ENCODE peak calls at places on chromosomes 1 and 21, in ten cellular contexts. D, Q, V, X, U, B, Z, J, H and G are unnamed samples. For H3K36me3, the result is how much of the 10 kb centered on the place peaks cover.

GRCh38 chr21:39445339-39446269 is at the start of gene LCA5L:
- DNase-seq in Q (peak), Z (peak), D (peak), J (peak), B (peak), X (peak), U (peak), V (peak), H (peak), G (peak)

GRCh38 chr1:205658943-205659581 is 21.2 kb downstream of the SLC45A3 start:
- DNase-seq in X (peak), H (peak), J (peak), B (peak), Z (peak), Q (peak), V (peak), U (peak), D (peak), G (peak)

GRCh38 chr1:39076127-39076798 is 50.1 kb downstream of the NDUFS5 start:
- DNase-seq in B (peak), J (peak), D (peak), Z (peak), V (peak), Q (peak), U (peak), H (no peak), X (peak), G (no peak)

GRCh38 chr1:114342376-114342775 is 168.6 kb downstream of the TRIM33 start:
- DNase-seq in X (no peak), D (no peak), B (no peak), Q (peak), V (no peak), Z (no peak), J (no peak), U (no peak), H (peak), G (no peak)

GRCh38 chr1:7869136-7869905 is 16.5 kb upstream of the UTS2 start:
- DNase-seq in D (peak), U (no peak), Z (no peak), V (no peak), B (no peak), J (no peak), X (no peak), H (no peak), Q (peak), G (no peak)

GRCh38 chr1:44698138-44698537 is 23.6 kb downstream of the ARMH1 start:
- DNase-seq in B (no peak), V (no peak), Q (peak), J (no peak), H (no peak), U (no peak), Z (no peak), X (no peak), D (no peak), G (peak)

GRCh38 chr1:117793396-117793795 is 136.0 kb downstream of the GDAP2 start:
- DNase-seq in U (no peak), V (no peak), H (no peak), Q (no peak), J (no peak), B (no peak), D (no peak), X (no peak), Z (no peak), G (no peak)

GRCh38 chr21:23452384-23453083 is 2154.7 kb downstream of the MRPL39 start:
- DNase-seq in J (no peak), U (no peak), X (no peak), Z (no peak), D (no peak), V (no peak), B (no peak), H (no peak), Q (peak), G (no peak)

GRCh38 chr1:25799758-25800537 is at the start of gene SELENON:
- DNase-seq in J (peak), V (peak), B (peak), Z (peak), H (peak), U (no peak), Q (peak), X (peak), D (peak), G (peak)

GRCh38 chr1:154749078-154749760 is 120.9 kb downstream of the KCNN3 start:
- DNase-seq in H (no peak), Q (peak), U (peak), X (no peak), V (no peak), J (peak), D (peak), B (no peak), Z (no peak), G (peak)

GRCh38 chr1:115429884-115430283 is 91.8 kb upstream of the NGF start:
- DNase-seq in U (peak), Q (peak), X (no peak), V (no peak), H (no peak), Z (no peak), D (peak), J (no peak), B (no peak), G (no peak)

GRCh38 chr21:15928196-15928595 is 198.4 kb downstream of the USP25 start:
- DNase-seq in Z (no peak), B (no peak), U (no peak), V (no peak), Q (no peak), H (no peak), J (no peak), X (no peak), D (no peak), G (no peak)

GRCh38 chr21:41045534-41046268 is 122.3 kb upstream of the BACE2 start:
- DNase-seq in U (peak), Q (peak), Z (no peak), H (no peak), V (no peak), B (no peak), D (no peak), X (no peak), J (no peak), G (no peak)

GRCh38 chr1:5099558-5099957 is 445.1 kb downstream of the AJAP1 start:
- DNase-seq in U (peak), D (no peak), H (no peak), Z (no peak), B (no peak), J (no peak), V (no peak), Q (no peak), X (no peak), G (peak)

GRCh38 chr1:39103321-39104157 is 77.4 kb downstream of the NDUFS5 start:
- DNase-seq in V (no peak), Z (no peak), U (peak), J (peak), X (no peak), B (no peak), Q (peak), H (no peak), D (peak), G (no peak)

GRCh38 chr1:152022521-152022920 is 14.3 kb downstream of the S100A11 start:
- DNase-seq in D (no peak), V (no peak), U (no peak), X (no peak), Q (no peak), H (no peak), J (no peak), Z (no peak), B (no peak), G (no peak)

GRCh38 chr1:207818971-207819451 is 67.2 kb downstream of the CD46 start:
- DNase-seq in X (peak), V (peak), D (peak), B (no peak), H (no peak), Z (no peak), Q (peak), J (no peak), U (no peak), G (no peak)

GRCh38 chr1:20371411-20371810 is 80.7 kb downstream of the VWA5B1 start:
- DNase-seq in Q (peak), H (no peak), X (no peak), U (no peak), B (no peak), Z (no peak), J (peak), D (peak), V (peak), G (no peak)

GRCh38 chr1:235632538-235633219 is 16.9 kb downstream of the GNG4 start:
- DNase-seq in Q (peak), H (no peak), U (peak), D (peak), V (peak), X (no peak), Z (no peak), J (peak), B (no peak), G (no peak)

GRCh38 chr1:68116643-68117235 is 66.3 kb upstream of the DIRAS3 start:
- DNase-seq in Q (peak), Z (no peak), B (no peak), H (peak), X (no peak), V (no peak), U (peak), D (peak), J (peak), G (peak)

GRCh38 chr21:18801468-18801867 is 397.9 kb upstream of the TMPRSS15 start:
- DNase-seq in Q (peak), Z (no peak), U (peak), J (peak), X (no peak), D (no peak), V (no peak), B (no peak), H (no peak), G (no peak)

GRCh38 chr1:109312246-109312645 is 5.4 kb upstream of the MYBPHL start:
- DNase-seq in D (no peak), J (no peak), X (no peak), H (no peak), V (no peak), U (no peak), B (no peak), Q (no peak), Z (no peak), G (no peak)

GRCh38 chr1:109319114-109319513 is 12.3 kb upstream of the MYBPHL start:
- DNase-seq in D (no peak), J (no peak), V (no peak), H (no peak), U (no peak), X (no peak), Z (no peak), Q (no peak), B (no peak), G (no peak)

GRCh38 chr1:109312978-109313775 is 6.4 kb upstream of the MYBPHL start:
- DNase-seq in Z (no peak), X (peak), V (peak), D (no peak), H (no peak), U (no peak), Q (no peak), J (peak), B (no peak), G (no peak)

GRCh38 chr1:109315288-109315687 is 8.5 kb upstream of the MYBPHL start:
- DNase-seq in H (no peak), Q (no peak), U (no peak), V (no peak), Z (no peak), X (no peak), D (no peak), B (no peak), J (no peak), G (no peak)

DNA sequence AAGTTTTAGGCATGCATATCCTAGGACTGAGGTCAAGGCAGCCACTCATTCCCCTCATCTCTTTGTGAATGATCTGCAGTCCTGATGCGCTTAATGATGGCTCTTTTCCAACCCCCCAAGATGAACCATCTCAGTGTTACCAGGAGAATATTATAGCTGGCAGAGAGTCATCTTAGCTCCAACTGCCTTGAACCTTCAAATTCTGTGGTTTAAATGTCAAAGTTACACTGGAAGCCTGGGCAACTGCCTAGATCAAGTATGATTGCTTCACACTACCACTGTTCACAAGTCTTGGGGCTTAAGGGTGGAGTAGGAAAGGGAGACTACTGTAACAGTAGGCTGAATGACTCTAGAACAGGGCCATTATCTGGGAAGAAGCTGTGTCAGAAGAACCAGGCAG is 8.0 kb upstream of the MYBPHL start:
- DNase-seq in Z (no peak), D (peak), Q (no peak), H (no peak), X (no peak), V (no peak), B (no peak), U (no peak), J (peak), G (no peak)
- H3K36me3 ChIP-seq in Z (under half), D (under half), Q (under half), H (under half), X (half or more), V (half or more), B (half or more), U (under half), J (under half), G (under half)

GRCh38 chr1:6597777-6598131 is 4.9 kb downstream of the KLHL21 start:
- DNase-seq in D (no peak), Z (no peak), V (no peak), Q (no peak), X (no peak), J (no peak), B (no peak), U (no peak), H (no peak), G (no peak)
- H3K36me3 ChIP-seq in D (half or more), Z (under half), V (half or more), Q (half or more), X (half or more), J (under half), B (half or more), U (half or more), H (half or more), G (under half)

GRCh38 chr1:111236806-111237205 is 9.3 kb downstream of the CHI3L2 start:
- DNase-seq in J (no peak), U (peak), Z (no peak), X (no peak), B (no peak), D (no peak), V (no peak), Q (peak), H (no peak), G (no peak)

GRCh38 chr1:111242805-111243523 is 15.5 kb downstream of the CHI3L2 start:
- DNase-seq in V (no peak), Z (no peak), H (no peak), B (peak), U (no peak), D (no peak), Q (no peak), J (no peak), X (no peak), G (no peak)

GRCh38 chr1:111238056-111238795 is 10.7 kb downstream of the CHI3L2 start:
- DNase-seq in X (no peak), J (no peak), U (no peak), B (no peak), D (no peak), V (no peak), Q (no peak), H (no peak), Z (no peak), G (no peak)

GRCh38 chr1:111236379-111236778 is 8.9 kb downstream of the CHI3L2 start:
- DNase-seq in J (peak), X (no peak), B (no peak), V (no peak), Z (no peak), D (no peak), Q (no peak), H (no peak), U (no peak), G (no peak)

DNA sequence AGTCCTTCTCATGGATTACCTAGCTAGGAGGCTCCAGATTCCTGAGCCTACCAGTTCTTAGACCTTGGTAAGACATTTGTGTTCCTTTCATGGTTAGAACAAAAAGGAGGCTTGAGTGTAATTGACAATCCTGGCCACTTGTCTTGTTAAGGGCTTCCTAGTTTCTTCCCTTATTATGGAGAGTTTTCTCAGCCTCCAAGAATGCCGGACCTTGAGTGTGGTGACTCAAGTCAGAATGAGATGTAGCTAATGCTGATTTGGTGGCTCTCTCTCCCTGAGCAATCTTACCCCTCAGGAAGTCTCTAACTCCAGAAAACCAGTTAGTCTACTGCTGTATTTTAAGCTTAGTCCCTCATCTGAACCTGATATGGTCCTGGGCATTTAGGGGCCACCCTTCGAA is 14.3 kb downstream of the CHI3L2 start:
- DNase-seq in Z (no peak), U (peak), J (no peak), B (no peak), Q (peak), D (peak), X (no peak), V (no peak), H (no peak), G (no peak)
- H3K36me3 ChIP-seq in Z (under half), U (under half), J (under half), B (under half), Q (under half), D (under half), X (under half), V (under half), H (under half), G (under half)

DNA sequence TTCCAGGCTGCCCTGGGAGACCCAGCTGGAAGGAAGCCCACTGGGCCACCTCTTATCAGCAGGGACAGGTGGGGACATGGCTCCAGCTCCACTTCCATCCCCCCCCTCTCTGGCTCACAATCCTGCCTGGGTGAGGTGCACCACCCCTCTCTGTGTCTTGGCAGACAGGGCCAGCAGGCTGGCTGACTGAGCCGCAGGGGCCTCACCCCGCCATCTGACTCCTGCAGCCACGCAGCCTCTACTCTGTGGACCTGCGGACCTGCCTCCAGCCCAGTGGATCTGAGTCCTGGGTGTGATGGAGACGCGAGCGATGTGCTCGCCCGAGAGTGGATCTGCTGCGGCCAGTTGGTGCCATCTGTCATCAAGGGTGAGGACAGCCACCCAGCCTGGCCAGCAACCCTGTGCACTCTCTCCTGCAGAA is 30.1 kb downstream of the RCC2 start:
- DNase-seq in J (no peak), U (no peak), V (no peak), Z (peak), H (no peak), D (no peak), X (no peak), B (peak), Q (no peak), G (no peak)
- H3K36me3 ChIP-seq in J (half or more), U (under half), V (half or more), Z (under half), H (half or more), D (half or more), X (under half), B (half or more), Q (half or more), G (half or more)